ENCODE peak calls at places on chromosomes 2 and 18, in seven cellular contexts. C, Z, X, O, R, K and B are unnamed samples.

GRCh38 chr2:147845608-147846002 is 776 bp downstream of the ACVR2A start:
- DNase-seq in R (no peak), X (no peak), K (no peak), O (no peak), C (no peak), Z (no peak), B (no peak)

GRCh38 chr2:41907141-41907540 is 140.7 kb upstream of the PKDCC start:
- DNase-seq in O (no peak), X (no peak), C (no peak), Z (no peak), K (no peak), R (no peak), B (no peak)

GRCh38 chr2:4745596-4745995 is 946.6 kb upstream of the SOX11 start:
- DNase-seq in C (no peak), O (no peak), X (no peak), K (no peak), R (no peak), Z (no peak), B (no peak)

GRCh38 chr2:238939074-238939473 is 91.2 kb downstream of the TWIST2 start:
- DNase-seq in R (no peak), C (no peak), X (no peak), K (no peak), Z (no peak), O (no peak), B (no peak)

GRCh38 chr2:241185961-241186360 is 2.5 kb upstream of the ANO7 start:
- DNase-seq in C (no peak), R (no peak), X (no peak), O (no peak), K (no peak), Z (no peak), B (no peak)

GRCh38 chr2:47339745-47340541 is 63.0 kb upstream of the MSH2 start:
- DNase-seq in O (peak; percentile 68), C (no peak), R (no peak), X (peak; percentile 22), Z (peak; percentile 92), K (no peak), B (peak; percentile 94)

GRCh38 chr2:25354116-25354515 is 12.4 kb upstream of the DNMT3A start:
- DNase-seq in K (no peak), X (no peak), R (no peak), Z (no peak), C (no peak), O (no peak), B (no peak)

GRCh38 chr2:64391940-64392339 is 62.0 kb upstream of the LGALSL start:
- DNase-seq in C (no peak), K (no peak), X (no peak), R (no peak), O (no peak), Z (no peak), B (no peak)

GRCh38 chr18:63162271-63163014 is 157.1 kb downstream of the BCL2 start:
- DNase-seq in Z (no peak), R (peak; percentile 61), C (no peak), K (no peak), X (no peak), O (peak; percentile 30), B (no peak)

GRCh38 chr2:73268831-73269685 is 15.2 kb downstream of the FBXO41 start:
- DNase-seq in Z (peak; percentile 82), K (peak; percentile 83), O (no peak), R (no peak), C (peak; percentile 87), X (no peak), B (no peak)

GRCh38 chr2:19839438-19839837 is 62.3 kb downstream of the TTC32 start:
- DNase-seq in R (no peak), Z (no peak), X (no peak), K (no peak), O (no peak), C (no peak), B (no peak)

GRCh38 chr2:111923271-111923670 is 24.9 kb downstream of the MERTK start:
- DNase-seq in R (no peak), Z (no peak), X (no peak), C (no peak), K (no peak), O (no peak), B (no peak)

GRCh38 chr18:39053569-39053968 is 1488.0 kb upstream of the CELF4 start:
- DNase-seq in Z (no peak), O (no peak), C (no peak), X (no peak), K (no peak), R (no peak), B (no peak)

GRCh38 chr18:6056171-6056932 is 161.0 kb upstream of the TMEM200C start:
- DNase-seq in Z (no peak), O (peak; percentile 62), R (no peak), X (no peak), K (peak; percentile 5), C (no peak), B (no peak)

GRCh38 chr2:41042343-41042742 is 590.5 kb upstream of the SLC8A1 start:
- DNase-seq in K (no peak), R (no peak), O (no peak), X (no peak), Z (no peak), C (no peak), B (no peak)

GRCh38 chr2:35163948-35164347 is 1191.6 kb upstream of the CRIM1 start:
- DNase-seq in Z (no peak), K (no peak), C (no peak), O (no peak), X (no peak), R (no peak), B (no peak)

GRCh38 chr18:70377317-70377799 is 88.5 kb downstream of the SOCS6 start:
- DNase-seq in C (no peak), O (no peak), Z (no peak), R (no peak), X (no peak), K (peak; percentile 44), B (no peak)

GRCh38 chr18:46668135-46668534 is 11.1 kb upstream of the LOXHD1 start:
- DNase-seq in O (no peak), R (no peak), K (no peak), C (no peak), Z (no peak), X (no peak), B (no peak)

GRCh38 chr2:23925702-23926288 is 1.1 kb downstream of the ATAD2B start:
- DNase-seq in C (peak; percentile 38), R (no peak), X (peak; percentile 85), Z (no peak), O (peak; percentile 58), K (no peak), B (no peak)

GRCh38 chr2:238138331-238139102 is at the start of gene KLHL30:
- DNase-seq in X (no peak), K (no peak), Z (no peak), O (no peak), R (no peak), C (peak; percentile 48), B (no peak)

GRCh38 chr18:32454667-32455066 is 16.0 kb downstream of the GAREM1 start:
- DNase-seq in K (no peak), C (no peak), Z (no peak), X (no peak), O (no peak), R (no peak), B (no peak)

GRCh38 chr2:34670482-34670881 is 1071.4 kb upstream of the FAM98A start:
- DNase-seq in X (no peak), Z (no peak), K (no peak), O (no peak), C (no peak), R (no peak), B (no peak)

GRCh38 chr2:137829251-137829650 is 135.0 kb upstream of the HNMT start:
- DNase-seq in Z (no peak), K (no peak), X (no peak), R (no peak), C (no peak), O (no peak), B (no peak)

GRCh38 chr18:72867721-72868665 is at the start of gene NETO1:
- DNase-seq in X (no peak), Z (no peak), R (no peak), C (peak; percentile 56), O (no peak), K (no peak), B (no peak)

GRCh38 chr2:86368181-86368824 is 30.9 kb upstream of the REEP1 start:
- DNase-seq in X (peak; percentile 40), C (peak; percentile 58), R (peak; percentile 49), K (peak; percentile 67), Z (peak; percentile 33), O (peak; percentile 12), B (no peak)

GRCh38 chr18:37566479-37567060 is 972 bp upstream of the CELF4 start:
- DNase-seq in K (no peak), X (no peak), R (no peak), O (no peak), C (peak; percentile 21), Z (no peak), B (no peak)

GRCh38 chr18:37568671-37569070 is 3.1 kb upstream of the CELF4 start:
- DNase-seq in Z (no peak), X (no peak), O (no peak), K (no peak), C (no peak), R (no peak), B (no peak)

GRCh38 chr18:37565985-37566478 is 434 bp upstream of the CELF4 start:
- DNase-seq in C (peak; percentile 78), Z (no peak), O (peak; percentile 5), R (no peak), K (peak; percentile 32), X (no peak), B (no peak)

GRCh38 chr18:37567994-37568359 is 2.4 kb upstream of the CELF4 start:
- DNase-seq in R (no peak), C (no peak), Z (no peak), O (no peak), X (no peak), K (no peak), B (no peak)

GRCh38 chr18:37567061-37567993 is 1.7 kb upstream of the CELF4 start:
- DNase-seq in X (no peak), O (no peak), K (no peak), C (no peak), R (no peak), Z (no peak), B (no peak)
- H3K27ac ChIP-seq in X (no peak overlapping the region), O (no peak overlapping the region), K (no peak overlapping the region), C (peak overlapping the region; percentile 81), R (no peak overlapping the region), Z (no peak overlapping the region), B (no peak overlapping the region)

DNA sequence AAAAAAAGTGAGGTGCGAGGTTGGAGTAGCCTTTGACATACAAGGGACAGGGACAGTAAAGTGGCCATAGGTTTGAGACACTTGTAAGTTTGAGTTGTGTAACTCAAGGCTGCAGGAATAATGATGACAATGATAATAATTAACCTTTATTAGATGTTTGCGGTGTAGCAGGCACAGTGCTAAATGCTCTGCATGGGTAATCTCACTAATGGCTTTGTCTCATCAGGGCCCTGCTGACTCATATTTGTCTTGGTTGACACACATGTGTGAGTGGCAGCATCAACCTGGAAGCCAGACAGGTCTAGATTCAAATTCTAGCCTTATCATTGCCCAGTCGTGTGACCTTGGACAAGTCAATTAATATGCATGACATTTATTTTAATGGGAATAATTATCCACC is 126.2 kb downstream of the FSHR start:
- DNase-seq in R (no peak), Z (no peak), K (no peak), X (no peak), C (no peak), O (no peak), B (no peak)
- H3K27ac ChIP-seq in R (no peak overlapping the region), Z (no peak overlapping the region), K (no peak overlapping the region), X (no peak overlapping the region), C (no peak overlapping the region), O (no peak overlapping the region), B (no peak overlapping the region)

GRCh38 chr18:77517901-77518300 is 268.3 kb downstream of the GALR1 start:
- DNase-seq in Z (no peak), C (no peak), R (no peak), O (no peak), X (no peak), K (no peak), B (no peak)
- H3K27ac ChIP-seq in Z (no peak overlapping the region), C (no peak overlapping the region), R (no peak overlapping the region), O (no peak overlapping the region), X (no peak overlapping the region), K (no peak overlapping the region), B (no peak overlapping the region)

GRCh38 chr2:157440404-157441071 is 3.4 kb downstream of the CYTIP start:
- DNase-seq in O (no peak), C (no peak), K (no peak), R (no peak), X (no peak), Z (no peak), B (no peak)
- H3K27ac ChIP-seq in O (no peak overlapping the region), C (no peak overlapping the region), K (no peak overlapping the region), R (peak overlapping the region; percentile 81), X (peak overlapping the region; percentile 59), Z (no peak overlapping the region), B (no peak overlapping the region)